ENCODE peak calls at places on chromosomes 1 and 21, in eight cellular contexts. U is cardiac muscle cell; L is H9; T is heart left ventricle; X is right lobe of liver; P is pancreas; B is body of pancreas; M is CD8-positive, alpha-beta T cell. N is an unnamed sample.
A peak's percentile ranks its signal among the peaks of the same experiment; 100 is the strongest.

GRCh38 chr1:3577300-3577699 is 34.0 kb downstream of the MEGF6 start:
- DNase-seq in P (no peak), M (no peak), T (no peak), X (no peak), U (peak; percentile 93), B (peak; percentile 23), L (no peak), N (no peak)

GRCh38 chr1:115642168-115643072 is 650 bp downstream of the VANGL1 start:
- DNase-seq in T (peak; percentile 72), M (peak; percentile 22), P (peak; percentile 84), X (peak; percentile 65), B (peak; percentile 73), U (peak; percentile 36), L (peak; percentile 44), N (peak; percentile 50)

GRCh38 chr1:103087261-103087660 is 21.1 kb downstream of the COL11A1 start:
- DNase-seq in X (no peak), U (no peak), B (no peak), M (no peak), T (no peak), P (no peak), L (no peak), N (no peak)

GRCh38 chr1:53121319-53122172 is 20.9 kb downstream of the SLC1A7 start:
- DNase-seq in B (peak; percentile 23), M (no peak), P (no peak), X (no peak), L (no peak), T (peak; percentile 86), U (peak; percentile 77), N (no peak)

GRCh38 chr1:36652011-36652410 is 169.3 kb upstream of the CSF3R start:
- DNase-seq in X (no peak), U (no peak), P (no peak), L (no peak), T (no peak), M (no peak), B (no peak), N (no peak)

GRCh38 chr1:228005511-228006033 is 1.2 kb upstream of the WNT3A start:
- DNase-seq in U (no peak), B (no peak), L (no peak), T (no peak), X (peak; percentile 36), P (no peak), M (no peak), N (peak; percentile 18)

GRCh38 chr1:12613180-12613579 is 4.8 kb downstream of the DHRS3 start:
- DNase-seq in B (no peak), T (no peak), U (no peak), P (no peak), X (peak; percentile 17), M (no peak), L (no peak), N (no peak)

GRCh38 chr1:223832637-223832943 is 13.2 kb downstream of the TP53BP2 start:
- DNase-seq in X (no peak), M (no peak), U (no peak), T (no peak), L (no peak), B (peak; percentile 33), P (no peak), N (no peak)

GRCh38 chr1:233328661-233329498 is 1.4 kb downstream of the MAP3K21 start:
- DNase-seq in B (peak; percentile 64), U (peak; percentile 2), T (no peak), M (no peak), X (peak; percentile 56), L (peak; percentile 48), P (peak; percentile 77), N (peak; percentile 19)

GRCh38 chr1:150973258-150973825 is 1.3 kb downstream of the CERS2 start:
- DNase-seq in U (no peak), X (no peak), B (no peak), M (no peak), L (no peak), T (no peak), P (peak; percentile 65), N (no peak)

GRCh38 chr1:43605157-43605556 is 44.8 kb upstream of the KDM4A start:
- DNase-seq in M (no peak), P (no peak), U (no peak), X (no peak), L (no peak), B (no peak), T (no peak), N (no peak)

GRCh38 chr1:1080951-1081310 is 6.8 kb upstream of the RNF223 start:
- DNase-seq in B (peak; percentile 5), L (peak; percentile 31), X (peak; percentile 45), M (no peak), U (no peak), P (peak; percentile 49), T (no peak), N (no peak)

GRCh38 chr1:197614916-197615692 is 160.2 kb downstream of the DENND1B start:
- DNase-seq in U (peak; percentile 64), T (no peak), M (no peak), B (peak; percentile 52), L (no peak), P (no peak), X (no peak), N (peak; percentile 67)

GRCh38 chr1:208807446-208808117 is 563.4 kb upstream of the PLXNA2 start:
- DNase-seq in X (no peak), U (no peak), M (no peak), P (no peak), L (no peak), B (no peak), T (no peak), N (no peak)

GRCh38 chr1:25523512-25523911 is 19.9 kb upstream of the LDLRAP1 start:
- DNase-seq in X (no peak), L (no peak), M (no peak), P (no peak), U (no peak), B (peak; percentile 31), T (no peak), N (peak; percentile 51)

GRCh38 chr1:40870135-40870728 is 8.1 kb upstream of the CITED4 start:
- DNase-seq in M (no peak), X (no peak), L (no peak), U (no peak), T (no peak), B (no peak), P (no peak), N (no peak)

GRCh38 chr1:157201767-157202166 is 63.6 kb upstream of the ETV3 start:
- DNase-seq in U (no peak), X (no peak), P (no peak), T (no peak), L (no peak), B (no peak), M (no peak), N (no peak)

GRCh38 chr1:19381261-19381660 is 69.1 kb downstream of the SLC66A1 start:
- DNase-seq in B (no peak), L (no peak), T (no peak), U (no peak), M (no peak), X (no peak), P (no peak), N (no peak)

GRCh38 chr21:44871576-44872265 is 1.8 kb downstream of the PTTG1IP start:
- DNase-seq in U (peak; percentile 82), T (peak; percentile 55), B (peak; percentile 24), L (no peak), X (peak; percentile 60), P (peak; percentile 45), M (no peak), N (peak; percentile 68)

GRCh38 chr1:51715369-51715768 is 98.5 kb downstream of the OSBPL9 start:
- DNase-seq in L (no peak), M (no peak), B (no peak), T (no peak), P (no peak), U (no peak), X (no peak), N (no peak)

GRCh38 chr1:111221633-111222286 is 5.8 kb upstream of the CHI3L2 start:
- DNase-seq in X (no peak), B (no peak), L (no peak), P (no peak), T (no peak), M (no peak), U (peak; percentile 57), N (no peak)

GRCh38 chr1:63794927-63795326 is 21.1 kb downstream of the ROR1 start:
- DNase-seq in X (no peak), T (no peak), M (no peak), P (no peak), B (no peak), U (peak; percentile 20), L (peak; percentile 70), N (no peak)

GRCh38 chr1:56357931-56358783 is 221.2 kb downstream of the PLPP3 start:
- DNase-seq in M (no peak), U (no peak), X (no peak), L (no peak), B (no peak), P (no peak), T (no peak), N (no peak)

GRCh38 chr1:31576743-31577455 is 584 bp downstream of the TINAGL1 start:
- DNase-seq in B (no peak), M (no peak), U (no peak), X (no peak), L (no peak), P (no peak), T (no peak), N (no peak)
- H3K4me1 ChIP-seq in B (peaks cover 55% of the 10 kb centered on the region), M (no peaks in the 10 kb centered on the region), U (peaks cover 21% of the 10 kb centered on the region), X (no peaks in the 10 kb centered on the region), L (peaks cover 7% of the 10 kb centered on the region), P (no peaks in the 10 kb centered on the region), T (peaks cover 62% of the 10 kb centered on the region), N (peaks cover 15% of the 10 kb centered on the region)

DNA sequence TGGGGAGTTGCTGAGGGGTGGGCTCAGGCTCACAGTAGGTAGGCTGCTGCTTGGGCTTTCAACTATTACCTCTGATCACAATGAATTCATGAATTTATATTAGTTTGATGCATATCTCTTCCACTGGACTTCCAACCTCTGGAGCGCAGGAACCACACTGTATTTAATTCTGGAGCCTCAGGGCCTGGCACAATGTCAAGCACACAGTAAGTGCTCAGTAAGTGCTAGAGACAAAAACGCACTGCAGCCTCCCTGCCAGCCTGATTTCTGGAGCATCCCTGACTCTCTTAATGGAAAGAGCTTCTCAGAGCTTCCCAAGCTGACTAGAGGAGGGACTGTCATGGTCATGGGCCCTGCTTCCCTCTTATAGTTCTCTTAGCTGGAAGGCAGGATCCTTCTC is 33.8 kb downstream of the NUAK2 start:
- DNase-seq in U (no peak), M (no peak), X (no peak), P (no peak), L (no peak), B (no peak), T (no peak), N (no peak)
- H3K4me1 ChIP-seq in U (peaks cover 16% of the 10 kb centered on the region), M (peaks cover 85% of the 10 kb centered on the region), X (peaks cover 2% of the 10 kb centered on the region), P (no peaks in the 10 kb centered on the region), L (peaks cover 6% of the 10 kb centered on the region), B (peaks cover 15% of the 10 kb centered on the region), T (peaks cover 22% of the 10 kb centered on the region), N (peaks cover 20% of the 10 kb centered on the region)

GRCh38 chr1:94797286-94797685 is 22.9 kb upstream of the SLC44A3 start:
- DNase-seq in U (no peak), B (no peak), L (no peak), P (no peak), X (no peak), M (no peak), T (no peak), N (no peak)
- H3K4me1 ChIP-seq in U (peaks cover 24% of the 10 kb centered on the region), B (peaks cover 20% of the 10 kb centered on the region), L (no peaks in the 10 kb centered on the region), P (peaks cover 11% of the 10 kb centered on the region), X (no peaks in the 10 kb centered on the region), M (peaks cover 5% of the 10 kb centered on the region), T (peaks cover 27% of the 10 kb centered on the region), N (peaks cover 18% of the 10 kb centered on the region)

DNA sequence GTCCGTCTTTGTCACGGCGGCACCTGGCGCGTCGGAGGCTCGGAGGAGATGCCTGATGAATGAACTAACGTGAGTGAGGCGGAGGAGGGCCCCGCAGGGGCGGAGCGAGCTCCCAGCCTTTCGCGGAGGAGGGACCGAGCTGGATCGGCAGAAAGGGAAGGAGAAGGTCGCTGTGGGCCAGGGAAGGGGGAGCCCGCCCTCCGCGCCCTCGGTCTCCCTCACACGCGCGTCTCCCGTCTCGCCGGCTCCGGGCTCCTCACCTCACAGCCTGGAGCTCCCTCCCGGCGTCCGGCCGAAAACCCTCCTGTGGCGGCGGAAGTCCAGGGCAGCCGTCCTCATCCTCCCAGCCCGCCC is 518 bp downstream of the ZNF496 start:
- DNase-seq in B (peak; percentile 82), M (peak; percentile 41), T (peak; percentile 87), L (peak; percentile 70), X (peak; percentile 81), P (peak; percentile 85), U (peak; percentile 79), N (peak; percentile 89)
- H3K4me1 ChIP-seq in B (peaks cover 28% of the 10 kb centered on the region), M (peaks cover 58% of the 10 kb centered on the region), T (peaks cover 43% of the 10 kb centered on the region), L (peaks cover 16% of the 10 kb centered on the region), X (peaks cover 2% of the 10 kb centered on the region), P (no peaks in the 10 kb centered on the region), U (peaks cover 29% of the 10 kb centered on the region), N (peaks cover 21% of the 10 kb centered on the region)

N was measured in adrenal gland.